ENCODE peak calls at places on chromosomes 2 and 18, in six cellular contexts. K is fibroblast of pulmonary artery, H is H9, P is NCI-H1436, L is HCT116, M is type B pancreatic cell. Q is an unnamed sample.

GRCh38 chr2:229301229-229301628 is 30.1 kb upstream of the PID1 start:
- DNase-seq in M (no peak), H (no peak), K (no peak), L (no peak), P (no peak), Q (no peak)

GRCh38 chr2:141125432-141125831 is 1005.4 kb downstream of the LRP1B start:
- DNase-seq in M (no peak), L (no peak), P (no peak), K (no peak), H (no peak), Q (no peak)

GRCh38 chr2:128690431-128690830 is 371.8 kb upstream of the HS6ST1 start:
- DNase-seq in H (no peak), P (no peak), L (no peak), M (no peak), K (no peak), Q (no peak)

GRCh38 chr18:8898990-8899389 is 193.6 kb downstream of the MTCL1 start:
- DNase-seq in H (peak), K (no peak), L (no peak), M (peak), P (no peak), Q (no peak)

GRCh38 chr2:28437142-28437835 is 44.6 kb downstream of the FOSL2 start:
- DNase-seq in P (no peak), M (no peak), L (no peak), H (no peak), K (no peak), Q (no peak)

GRCh38 chr2:225340923-225341322 is 58.6 kb upstream of the NYAP2 start:
- DNase-seq in K (no peak), L (no peak), H (no peak), P (no peak), M (no peak), Q (no peak)

GRCh38 chr2:13660231-13660630 is 943.5 kb downstream of the TRIB2 start:
- DNase-seq in M (no peak), L (no peak), K (no peak), P (no peak), H (no peak), Q (no peak)

GRCh38 chr2:186841940-186842339 is 7.0 kb downstream of the ZSWIM2 start:
- DNase-seq in P (no peak), K (peak), L (no peak), H (no peak), M (no peak), Q (no peak)

GRCh38 chr2:161090401-161090800 is 69.8 kb upstream of the TANK start:
- DNase-seq in P (no peak), L (no peak), H (no peak), K (peak), M (no peak), Q (no peak)

GRCh38 chr2:239329972-239330572 is 70.7 kb downstream of the HDAC4 start:
- DNase-seq in H (no peak), P (no peak), K (no peak), L (no peak), M (no peak), Q (no peak)

GRCh38 chr2:209773377-209773776 is 1.7 kb downstream of the UNC80 start:
- DNase-seq in K (no peak), M (no peak), H (no peak), L (no peak), P (no peak), Q (peak)

GRCh38 chr18:12254137-12254819 is at the start of gene CIDEA:
- DNase-seq in H (peak), K (peak), L (no peak), M (no peak), P (no peak), Q (no peak)

GRCh38 chr18:60445341-60445740 is 72.8 kb upstream of the MC4R start:
- DNase-seq in P (no peak), K (peak), M (no peak), H (no peak), L (no peak), Q (no peak)

GRCh38 chr2:149192425-149192824 is 138.0 kb upstream of the LYPD6 start:
- DNase-seq in M (no peak), P (no peak), K (no peak), L (no peak), H (no peak), Q (no peak)

GRCh38 chr18:55862693-55863485 is 274.9 kb upstream of the TCF4 start:
- DNase-seq in L (no peak), P (no peak), M (no peak), H (no peak), K (no peak), Q (no peak)

GRCh38 chr2:241894056-241894641 is 24.6 kb downstream of the RTP5 start:
- DNase-seq in H (peak), P (no peak), K (no peak), M (no peak), L (no peak), Q (no peak)

GRCh38 chr2:27051902-27052645 is 606 bp downstream of the AGBL5 start:
- DNase-seq in M (no peak), P (no peak), L (no peak), H (peak), K (no peak), Q (no peak)

GRCh38 chr18:46917808-46918600 is 602 bp downstream of the KATNAL2 start:
- DNase-seq in L (no peak), K (peak), H (peak), M (no peak), P (no peak), Q (no peak)

GRCh38 chr2:102040229-102040628 is 48.5 kb downstream of the IL1R2 start:
- DNase-seq in H (no peak), L (no peak), K (no peak), P (no peak), M (no peak), Q (no peak)

GRCh38 chr2:153557211-153557610 is 78.6 kb upstream of the RPRM start:
- DNase-seq in P (no peak), L (no peak), M (no peak), H (no peak), K (no peak), Q (no peak)

GRCh38 chr18:44093253-44093652 is 587.4 kb upstream of the SETBP1 start:
- DNase-seq in H (no peak), M (no peak), K (peak), L (no peak), P (no peak), Q (no peak)

GRCh38 chr2:241925821-241926441 is 56.4 kb downstream of the RTP5 start:
- DNase-seq in K (no peak), M (no peak), H (peak), L (no peak), P (no peak), Q (no peak)

GRCh38 chr2:101016-101415 is 54.7 kb upstream of the FAM110C start:
- DNase-seq in L (no peak), K (no peak), H (no peak), P (no peak), M (no peak), Q (no peak)

GRCh38 chr18:23512641-23513040 is 9.3 kb downstream of the RMC1 start:
- DNase-seq in M (no peak), K (no peak), H (no peak), L (no peak), P (no peak), Q (no peak)

GRCh38 chr2:73175663-73176204 is 26.6 kb upstream of the NOTO start:
- DNase-seq in L (no peak), P (peak), K (peak), H (peak), M (peak), Q (no peak)

GRCh38 chr2:145827235-145827634 is 1307.3 kb upstream of the ZEB2 start:
- DNase-seq in L (no peak), K (no peak), M (no peak), P (no peak), H (no peak), Q (no peak)

GRCh38 chr18:42446195-42446594 is 491.2 kb downstream of the PIK3C3 start:
- DNase-seq in P (no peak), L (no peak), M (no peak), K (peak), H (no peak), Q (no peak)

GRCh38 chr2:71001592-71002570 is 7.2 kb upstream of the TEX261 start:
- DNase-seq in L (no peak), K (no peak), P (no peak), H (peak), M (peak), Q (no peak)